ENCODE peak calls at places on chromosomes 11 and 22, in five cellular contexts. E is HCT116, K is K562, X is SK-N-SH, D is GM12878. M is an unnamed sample.

GRCh38 chr11:9144828-9145227 is 53.4 kb upstream of the SCUBE2 start:
- DNase-seq in E (no peak), K (no peak), X (no peak), D (no peak), M (no peak)

GRCh38 chr22:20402960-20403778 is 9.2 kb downstream of the ZNF74 start:
- DNase-seq in E (no peak), K (peak; percentile 22), X (no peak), D (no peak), M (no peak)

GRCh38 chr11:10233581-10233980 is 60.4 kb downstream of the SBF2 start:
- DNase-seq in E (peak; percentile 39), K (no peak), X (peak; percentile 8), D (no peak), M (no peak)

GRCh38 chr11:10778217-10778970 is 27.3 kb downstream of the CTR9 start:
- DNase-seq in E (no peak), K (no peak), X (peak; percentile 78), D (no peak), M (no peak)

GRCh38 chr11:61645179-61645868 is 34.9 kb upstream of the DAGLA start:
- DNase-seq in E (no peak), K (no peak), X (peak; percentile 59), D (no peak), M (no peak)

GRCh38 chr11:75240381-75241035 is at the start of gene TPBGL:
- DNase-seq in E (no peak), K (peak; percentile 49), X (peak; percentile 79), D (no peak), M (no peak)

GRCh38 chr11:14577835-14578529 is 57.8 kb upstream of the PSMA1 start:
- DNase-seq in E (no peak), K (no peak), X (no peak), D (no peak), M (no peak)

GRCh38 chr11:19768197-19768596 is 55.6 kb downstream of the NAV2 start:
- DNase-seq in E (no peak), K (no peak), X (no peak), D (no peak), M (no peak)

GRCh38 chr11:85844439-85845051 is 10.6 kb upstream of the CCDC83 start:
- DNase-seq in E (peak; percentile 77), K (no peak), X (no peak), D (no peak), M (no peak)

GRCh38 chr22:44351685-44352377 is 39.1 kb upstream of the SHISAL1 start:
- DNase-seq in E (no peak), K (no peak), X (peak; percentile 49), D (no peak), M (no peak)

DNA sequence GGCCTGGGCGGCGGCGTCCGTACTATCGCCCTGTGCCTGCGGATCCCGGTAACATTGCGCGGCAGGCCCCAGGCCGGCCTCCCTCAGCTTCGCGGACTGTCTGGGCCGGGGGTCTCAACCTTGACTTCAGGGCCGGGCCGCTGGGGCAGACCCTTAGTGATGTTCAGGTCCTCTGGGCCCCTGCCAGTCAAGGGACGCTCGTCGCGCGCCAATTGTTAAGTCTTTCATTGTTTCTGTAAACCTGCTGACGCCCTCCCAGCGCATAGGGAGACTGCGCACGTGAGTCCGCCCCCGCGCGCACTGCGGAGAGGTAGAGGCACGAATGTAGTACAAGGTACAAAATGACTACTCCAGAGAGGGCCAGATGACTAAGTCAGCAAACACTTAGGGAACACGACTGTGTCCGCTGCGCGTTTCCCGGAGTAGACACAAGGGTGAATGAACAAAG is 451 bp upstream of the HDHD5 start:
- DNase-seq in E (peak; percentile 54), K (no peak), X (no peak), D (no peak), M (no peak)
- TF ChIP-seq ZBTB33 in E (no peak), K (no peak), X (no peak), D (no peak), M (no peak)

GRCh38 chr11:69374110-69374981 is 80.4 kb downstream of the MYEOV start:
- DNase-seq in E (no peak), K (no peak), X (peak; percentile 82), D (no peak), M (no peak)
- TF ChIP-seq ZBTB33 in E (no peak), K (no peak), X (no peak), D (no peak), M (no peak)

GRCh38 chr11:66020618-66021357 is 5.5 kb downstream of the CATSPER1 start:
- DNase-seq in E (no peak), K (peak; percentile 76), X (no peak), D (no peak), M (no peak)
- TF ChIP-seq ZBTB33 in E (no peak), K (no peak), X (no peak), D (no peak), M (peak; percentile 57)

GRCh38 chr22:41857160-41857859 is 24.4 kb downstream of the SREBF2 start:
- DNase-seq in E (peak; percentile 65), K (peak; percentile 70), X (peak; percentile 46), D (peak; percentile 46), M (peak; percentile 38)
- TF ChIP-seq ZBTB33 in E (no peak), K (peak; percentile 58), X (no peak), D (no peak), M (peak; percentile 97)

DNA sequence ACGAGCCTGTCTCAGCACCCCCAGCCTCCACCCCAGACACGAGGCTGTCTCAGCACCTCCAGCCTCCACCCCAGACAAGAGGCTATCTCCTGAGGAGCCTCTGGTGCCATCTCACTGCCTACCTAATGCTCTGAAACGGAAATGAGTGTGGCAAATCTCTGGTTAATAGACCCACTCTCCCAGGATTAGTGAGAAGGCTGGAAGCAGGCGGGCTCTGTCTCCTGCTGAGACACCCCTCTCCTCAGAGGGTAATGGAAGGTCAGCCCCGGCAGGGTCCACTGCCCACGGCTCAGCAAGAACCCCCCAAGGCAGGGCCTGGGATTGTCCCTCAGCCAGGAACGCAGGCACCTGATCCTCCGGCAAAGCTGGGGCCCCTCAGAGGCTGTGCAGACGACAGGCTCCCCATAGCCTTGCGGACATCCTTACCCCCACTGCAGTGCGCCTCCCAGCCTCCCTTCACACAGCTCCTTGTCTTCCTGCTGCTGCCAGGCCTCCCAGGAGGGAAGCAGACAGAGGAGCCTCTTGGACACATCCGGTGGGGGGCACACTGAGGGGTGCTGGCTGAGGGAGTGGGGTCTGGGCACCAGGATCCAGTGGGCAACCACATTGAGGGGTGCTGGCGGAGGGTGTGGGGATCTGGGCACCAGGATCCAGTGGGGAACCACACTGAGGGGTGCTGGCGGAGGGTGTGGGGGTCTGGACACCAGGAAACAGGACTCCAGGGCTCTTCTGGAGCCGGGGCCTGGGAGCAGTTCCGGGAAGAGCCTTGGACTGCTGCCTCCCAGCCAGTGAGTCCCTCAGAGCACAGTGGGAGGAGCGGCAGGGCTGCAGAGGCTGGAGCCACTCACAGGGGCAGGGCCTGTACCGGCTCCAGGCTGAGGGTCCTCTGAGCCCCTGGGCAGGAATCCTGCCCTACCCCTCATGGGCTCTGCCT is 13.1 kb downstream of the CHID1 start:
- DNase-seq in E (no peak), K (no peak), X (no peak), D (no peak), M (no peak)
- TF ChIP-seq ZBTB33 in E (no peak), K (no peak), X (no peak), D (no peak), M (no peak)

DNA sequence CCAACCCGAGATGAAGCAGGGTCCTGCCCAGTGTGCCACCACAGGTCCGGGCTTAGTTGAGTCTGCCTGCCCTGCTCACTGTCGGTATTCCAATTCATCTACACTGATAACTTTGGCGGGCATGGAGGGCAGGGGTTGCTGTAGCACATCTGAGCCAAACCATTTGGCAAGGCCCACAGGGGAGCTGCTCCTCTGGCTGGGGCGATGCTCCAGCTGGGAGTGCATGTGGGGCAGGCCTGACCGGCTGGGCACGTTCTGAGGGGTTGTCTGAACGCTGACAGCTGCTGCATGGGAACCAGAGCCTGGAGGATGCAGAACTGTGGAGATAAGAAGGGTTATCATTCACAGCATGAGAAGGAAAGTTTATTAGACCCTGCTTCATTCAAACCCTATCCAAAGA is 40.4 kb downstream of the DRG1 start:
- DNase-seq in E (no peak), K (no peak), X (no peak), D (no peak), M (no peak)
- TF ChIP-seq ZBTB33 in E (no peak), K (no peak), X (no peak), D (no peak), M (no peak)

GRCh38 chr11:104704888-104705287 is 193.4 kb downstream of the CASP12 start:
- DNase-seq in E (no peak), K (no peak), X (no peak), D (no peak), M (no peak)
- TF ChIP-seq ZBTB33 in E (no peak), K (no peak), X (no peak), D (no peak), M (no peak)

M was measured in HepG2.